ENCODE peak calls at places on chromosomes 2 and 18, in four cellular contexts. One of them, this sample, is unnamed.

GRCh38 chr2:8571792-8572499 is 109.9 kb upstream of the ID2 start:
- DNase-seq in ELF-1: peak; percentile 47
- DNase-seq in activated CD8-positive, alpha-beta T cell treated with anti-CD3 and anti-CD28 coated beads for 36 hours: no peak
- DNase-seq in MV-4-11: no peak
- DNase-seq in this sample: no peak

GRCh38 chr18:33128581-33128980 is 311.9 kb downstream of the CCDC178 start:
- DNase-seq in ELF-1: no peak
- DNase-seq in MV-4-11: no peak
- DNase-seq in activated CD8-positive, alpha-beta T cell treated with anti-CD3 and anti-CD28 coated beads for 36 hours: no peak
- DNase-seq in this sample: no peak

GRCh38 chr18:8825729-8826375 is 120.5 kb downstream of the MTCL1 start:
- DNase-seq in ELF-1: no peak
- DNase-seq in MV-4-11: no peak
- DNase-seq in activated CD8-positive, alpha-beta T cell treated with anti-CD3 and anti-CD28 coated beads for 36 hours: no peak
- DNase-seq in this sample: no peak

GRCh38 chr18:332007-332406 is 64.2 kb upstream of the THOC1 start:
- DNase-seq in MV-4-11: peak; percentile 10
- DNase-seq in ELF-1: no peak
- DNase-seq in activated CD8-positive, alpha-beta T cell treated with anti-CD3 and anti-CD28 coated beads for 36 hours: no peak
- DNase-seq in this sample: no peak

GRCh38 chr2:2877427-2877826 is 500.2 kb downstream of the EIPR1 start:
- DNase-seq in activated CD8-positive, alpha-beta T cell treated with anti-CD3 and anti-CD28 coated beads for 36 hours: no peak
- DNase-seq in ELF-1: no peak
- DNase-seq in MV-4-11: no peak
- DNase-seq in this sample: no peak

GRCh38 chr18:23228102-23229051 is 93.1 kb downstream of the CABLES1 start:
- DNase-seq in activated CD8-positive, alpha-beta T cell treated with anti-CD3 and anti-CD28 coated beads for 36 hours: peak; percentile 58
- DNase-seq in MV-4-11: peak; percentile 51
- DNase-seq in ELF-1: no peak
- DNase-seq in this sample: no peak

GRCh38 chr2:70964596-70965386 is 13.6 kb upstream of the ANKRD53 start:
- DNase-seq in ELF-1: peak; percentile 90
- DNase-seq in activated CD8-positive, alpha-beta T cell treated with anti-CD3 and anti-CD28 coated beads for 36 hours: peak; percentile 89
- DNase-seq in MV-4-11: peak; percentile 21
- DNase-seq in this sample: no peak

GRCh38 chr2:234191819-234192407 is 141.4 kb downstream of the SPP2 start:
- DNase-seq in activated CD8-positive, alpha-beta T cell treated with anti-CD3 and anti-CD28 coated beads for 36 hours: no peak
- DNase-seq in ELF-1: no peak
- DNase-seq in MV-4-11: no peak
- DNase-seq in this sample: no peak

GRCh38 chr2:120825370-120826259 is 89.9 kb downstream of the GLI2 start:
- DNase-seq in MV-4-11: no peak
- DNase-seq in ELF-1: peak; percentile 53
- DNase-seq in activated CD8-positive, alpha-beta T cell treated with anti-CD3 and anti-CD28 coated beads for 36 hours: no peak
- DNase-seq in this sample: peak; percentile 25

This sample was measured in RWPE2.